ENCODE peak calls at places on chromosomes 3 and 15, in six cellular contexts. Y, G, W, C, Z and F are unnamed samples.

GRCh38 chr3:69012111-69012835 is 1.2 kb downstream of the EOGT start:
- DNase-seq in Z (peak), G (no peak), W (peak), Y (peak), C (no peak), F (no peak)

GRCh38 chr15:83305696-83306291 is 21.3 kb upstream of the BNC1 start:
- DNase-seq in Y (no peak), G (no peak), C (no peak), Z (no peak), W (peak), F (no peak)

GRCh38 chr3:10743366-10744097 is 72.5 kb upstream of the SLC6A11 start:
- DNase-seq in C (no peak), G (no peak), Z (no peak), W (no peak), Y (no peak), F (no peak)

GRCh38 chr3:171129827-171130226 is 103.3 kb upstream of the SLC2A2 start:
- DNase-seq in W (no peak), C (no peak), Z (no peak), Y (no peak), G (peak), F (no peak)

GRCh38 chr3:87771338-87772059 is 287.3 kb downstream of the CGGBP1 start:
- DNase-seq in G (peak), C (no peak), W (no peak), Z (peak), Y (no peak), F (peak)

GRCh38 chr3:48661501-48662139 is 1.1 kb downstream of the CELSR3 start:
- DNase-seq in G (no peak), Y (peak), C (peak), Z (peak), W (peak), F (peak)

GRCh38 chr3:196096382-196096953 is 14.6 kb upstream of the TFRC start:
- DNase-seq in G (no peak), Z (no peak), C (peak), W (no peak), Y (peak), F (no peak)

GRCh38 chr3:72145506-72146380 is 360.8 kb upstream of the PROK2 start:
- DNase-seq in W (no peak), C (no peak), G (no peak), Y (no peak), Z (peak), F (no peak)

GRCh38 chr3:43707998-43708397 is 17.3 kb downstream of the ABHD5 start:
- DNase-seq in G (peak), Y (no peak), C (no peak), Z (peak), W (no peak), F (no peak)

GRCh38 chr3:34260266-34260990 is 462.0 kb downstream of the PDCD6IP start:
- DNase-seq in W (peak), Y (peak), C (no peak), Z (peak), G (peak), F (no peak)